ENCODE peak calls at places on chromosomes 5 and 9, in six cellular contexts. One of them, this sample, is unnamed.

GRCh38 chr9:123339666-123340414 is 16.2 kb upstream of the CRB2 start:
- DNase-seq in spleen: no peak
- DNase-seq in psoas muscle: no peak
- DNase-seq in CD8-positive, alpha-beta T cell: peak
- DNase-seq in neural progenitor cell: no peak
- DNase-seq in body of pancreas: no peak
- DNase-seq in this sample: no peak

GRCh38 chr5:97355775-97356174 is 172.7 kb upstream of the RIOK2 start:
- DNase-seq in neural progenitor cell: no peak
- DNase-seq in psoas muscle: no peak
- DNase-seq in CD8-positive, alpha-beta T cell: no peak
- DNase-seq in spleen: no peak
- DNase-seq in body of pancreas: no peak
- DNase-seq in this sample: no peak

GRCh38 chr5:158013939-158014338 is 155.0 kb upstream of the CLINT1 start:
- DNase-seq in psoas muscle: no peak
- DNase-seq in neural progenitor cell: peak
- DNase-seq in CD8-positive, alpha-beta T cell: no peak
- DNase-seq in spleen: no peak
- DNase-seq in body of pancreas: peak
- DNase-seq in this sample: no peak

GRCh38 chr5:55903121-55903701 is 52.1 kb downstream of the IL31RA start:
- DNase-seq in spleen: no peak
- DNase-seq in neural progenitor cell: no peak
- DNase-seq in CD8-positive, alpha-beta T cell: peak
- DNase-seq in psoas muscle: no peak
- DNase-seq in body of pancreas: no peak
- DNase-seq in this sample: no peak

GRCh38 chr9:86202338-86202882 is 57.0 kb downstream of the C9orf153 start:
- DNase-seq in neural progenitor cell: peak
- DNase-seq in psoas muscle: no peak
- DNase-seq in body of pancreas: peak
- DNase-seq in spleen: no peak
- DNase-seq in CD8-positive, alpha-beta T cell: no peak
- DNase-seq in this sample: peak

GRCh38 chr5:64811050-64811640 is 42.4 kb downstream of the CWC27 start:
- DNase-seq in neural progenitor cell: peak
- DNase-seq in CD8-positive, alpha-beta T cell: no peak
- DNase-seq in psoas muscle: no peak
- DNase-seq in spleen: no peak
- DNase-seq in body of pancreas: no peak
- DNase-seq in this sample: peak

GRCh38 chr9:16422114-16422513 is 448.4 kb downstream of the BNC2 start:
- DNase-seq in spleen: no peak
- DNase-seq in body of pancreas: no peak
- DNase-seq in CD8-positive, alpha-beta T cell: no peak
- DNase-seq in psoas muscle: no peak
- DNase-seq in neural progenitor cell: no peak
- DNase-seq in this sample: no peak

GRCh38 chr5:157025093-157025698 is 33.7 kb downstream of the HAVCR1 start:
- DNase-seq in neural progenitor cell: no peak
- DNase-seq in body of pancreas: no peak
- DNase-seq in CD8-positive, alpha-beta T cell: peak
- DNase-seq in psoas muscle: no peak
- DNase-seq in spleen: no peak
- DNase-seq in this sample: no peak

GRCh38 chr5:114174837-114175236 is 187.0 kb upstream of the KCNN2 start:
- DNase-seq in body of pancreas: no peak
- DNase-seq in CD8-positive, alpha-beta T cell: no peak
- DNase-seq in neural progenitor cell: no peak
- DNase-seq in spleen: no peak
- DNase-seq in psoas muscle: no peak
- DNase-seq in this sample: no peak

GRCh38 chr5:181221792-181222629 is 1.1 kb upstream of the TRIM41 start:
- DNase-seq in body of pancreas: peak
- DNase-seq in CD8-positive, alpha-beta T cell: peak
- DNase-seq in spleen: peak
- DNase-seq in neural progenitor cell: peak
- DNase-seq in psoas muscle: peak
- DNase-seq in this sample: peak

GRCh38 chr5:179908528-179908927 is 831 bp upstream of the TBC1D9B start:
- DNase-seq in neural progenitor cell: peak
- DNase-seq in spleen: peak
- DNase-seq in psoas muscle: peak
- DNase-seq in CD8-positive, alpha-beta T cell: no peak
- DNase-seq in body of pancreas: no peak
- DNase-seq in this sample: no peak

GRCh38 chr9:119677811-119678530 is 308.7 kb upstream of the BRINP1 start:
- DNase-seq in neural progenitor cell: no peak
- DNase-seq in spleen: no peak
- DNase-seq in body of pancreas: no peak
- DNase-seq in CD8-positive, alpha-beta T cell: no peak
- DNase-seq in psoas muscle: no peak
- DNase-seq in this sample: no peak

GRCh38 chr9:111231801-111232580 is 98.0 kb downstream of the OR2K2 start:
- DNase-seq in spleen: no peak
- DNase-seq in psoas muscle: no peak
- DNase-seq in neural progenitor cell: peak
- DNase-seq in body of pancreas: no peak
- DNase-seq in CD8-positive, alpha-beta T cell: no peak
- DNase-seq in this sample: no peak

GRCh38 chr5:56003179-56003578 is 8.4 kb upstream of the IL6ST start:
- DNase-seq in spleen: no peak
- DNase-seq in neural progenitor cell: no peak
- DNase-seq in body of pancreas: peak
- DNase-seq in CD8-positive, alpha-beta T cell: no peak
- DNase-seq in psoas muscle: no peak
- DNase-seq in this sample: no peak

GRCh38 chr5:51242453-51242852 is 140.8 kb upstream of the ISL1 start:
- DNase-seq in psoas muscle: no peak
- DNase-seq in neural progenitor cell: no peak
- DNase-seq in spleen: no peak
- DNase-seq in body of pancreas: no peak
- DNase-seq in CD8-positive, alpha-beta T cell: no peak
- DNase-seq in this sample: no peak

GRCh38 chr9:8078641-8079140 is 279.1 kb upstream of the DMAC1 start:
- DNase-seq in spleen: no peak
- DNase-seq in psoas muscle: no peak
- DNase-seq in CD8-positive, alpha-beta T cell: no peak
- DNase-seq in neural progenitor cell: no peak
- DNase-seq in body of pancreas: no peak
- DNase-seq in this sample: no peak

GRCh38 chr5:173204185-173204979 is 30.6 kb downstream of the NKX2-5 start:
- DNase-seq in spleen: no peak
- DNase-seq in psoas muscle: no peak
- DNase-seq in body of pancreas: peak
- DNase-seq in CD8-positive, alpha-beta T cell: no peak
- DNase-seq in neural progenitor cell: no peak
- DNase-seq in this sample: no peak

GRCh38 chr9:27572566-27572917 is 739 bp downstream of the C9orf72 start:
- DNase-seq in body of pancreas: peak
- DNase-seq in spleen: no peak
- DNase-seq in CD8-positive, alpha-beta T cell: peak
- DNase-seq in psoas muscle: no peak
- DNase-seq in neural progenitor cell: peak
- DNase-seq in this sample: no peak

GRCh38 chr9:87663556-87663955 is 62.4 kb upstream of the CTSL start:
- DNase-seq in spleen: no peak
- DNase-seq in CD8-positive, alpha-beta T cell: no peak
- DNase-seq in neural progenitor cell: no peak
- DNase-seq in psoas muscle: no peak
- DNase-seq in body of pancreas: no peak
- DNase-seq in this sample: no peak

GRCh38 chr5:54673523-54674225 is 156.1 kb downstream of the SNX18 start:
- DNase-seq in psoas muscle: peak
- DNase-seq in body of pancreas: no peak
- DNase-seq in CD8-positive, alpha-beta T cell: peak
- DNase-seq in spleen: peak
- DNase-seq in neural progenitor cell: no peak
- DNase-seq in this sample: no peak

GRCh38 chr9:125629451-125629850 is 77.6 kb downstream of the MAPKAP1 start:
- DNase-seq in psoas muscle: no peak
- DNase-seq in spleen: no peak
- DNase-seq in CD8-positive, alpha-beta T cell: no peak
- DNase-seq in body of pancreas: no peak
- DNase-seq in neural progenitor cell: no peak
- DNase-seq in this sample: no peak

GRCh38 chr5:54701179-54701578 is 183.6 kb downstream of the SNX18 start:
- DNase-seq in CD8-positive, alpha-beta T cell: no peak
- DNase-seq in spleen: no peak
- DNase-seq in neural progenitor cell: no peak
- DNase-seq in psoas muscle: no peak
- DNase-seq in body of pancreas: peak
- DNase-seq in this sample: peak

GRCh38 chr9:125631391-125632085 is 75.5 kb downstream of the MAPKAP1 start:
- DNase-seq in spleen: no peak
- DNase-seq in neural progenitor cell: peak
- DNase-seq in psoas muscle: no peak
- DNase-seq in CD8-positive, alpha-beta T cell: peak
- DNase-seq in body of pancreas: no peak
- DNase-seq in this sample: no peak

GRCh38 chr5:32020271-32020670 is 153.8 kb downstream of the GOLPH3 start:
- DNase-seq in CD8-positive, alpha-beta T cell: no peak
- DNase-seq in psoas muscle: no peak
- DNase-seq in body of pancreas: no peak
- DNase-seq in spleen: no peak
- DNase-seq in neural progenitor cell: no peak
- DNase-seq in this sample: no peak

GRCh38 chr9:4973902-4974301 is 11.2 kb upstream of the JAK2 start:
- DNase-seq in body of pancreas: no peak
- DNase-seq in CD8-positive, alpha-beta T cell: no peak
- DNase-seq in spleen: no peak
- DNase-seq in neural progenitor cell: no peak
- DNase-seq in psoas muscle: no peak
- DNase-seq in this sample: no peak

GRCh38 chr9:16869961-16870605 is 387 bp downstream of the BNC2 start:
- DNase-seq in body of pancreas: no peak
- DNase-seq in CD8-positive, alpha-beta T cell: no peak
- DNase-seq in psoas muscle: no peak
- DNase-seq in neural progenitor cell: peak
- DNase-seq in spleen: no peak
- DNase-seq in this sample: no peak

GRCh38 chr5:137747848-137748247 is 6.3 kb downstream of the HNRNPA0 start:
- DNase-seq in body of pancreas: no peak
- DNase-seq in spleen: no peak
- DNase-seq in neural progenitor cell: no peak
- DNase-seq in psoas muscle: no peak
- DNase-seq in CD8-positive, alpha-beta T cell: no peak
- DNase-seq in this sample: no peak

GRCh38 chr9:4490705-4491620 is 695 bp downstream of the SLC1A1 start:
- DNase-seq in neural progenitor cell: peak
- DNase-seq in spleen: no peak
- DNase-seq in psoas muscle: no peak
- DNase-seq in body of pancreas: peak
- DNase-seq in CD8-positive, alpha-beta T cell: no peak
- DNase-seq in this sample: no peak

GRCh38 chr5:98936948-98937715 is 8.3 kb upstream of the CHD1 start:
- DNase-seq in neural progenitor cell: no peak
- DNase-seq in CD8-positive, alpha-beta T cell: no peak
- DNase-seq in spleen: no peak
- DNase-seq in body of pancreas: no peak
- DNase-seq in psoas muscle: no peak
- DNase-seq in this sample: no peak

GRCh38 chr5:170223349-170223748 is 9.4 kb upstream of the C5orf58 start:
- DNase-seq in body of pancreas: no peak
- DNase-seq in spleen: no peak
- DNase-seq in psoas muscle: no peak
- DNase-seq in neural progenitor cell: no peak
- DNase-seq in CD8-positive, alpha-beta T cell: no peak
- DNase-seq in this sample: no peak

GRCh38 chr5:170223906-170224305 is 8.9 kb upstream of the C5orf58 start:
- DNase-seq in spleen: no peak
- DNase-seq in psoas muscle: no peak
- DNase-seq in neural progenitor cell: no peak
- DNase-seq in body of pancreas: no peak
- DNase-seq in CD8-positive, alpha-beta T cell: no peak
- DNase-seq in this sample: no peak

GRCh38 chr5:170226138-170226435 is 6.7 kb upstream of the C5orf58 start:
- DNase-seq in psoas muscle: no peak
- DNase-seq in CD8-positive, alpha-beta T cell: no peak
- DNase-seq in spleen: no peak
- DNase-seq in neural progenitor cell: no peak
- DNase-seq in body of pancreas: no peak
- DNase-seq in this sample: no peak

GRCh38 chr5:170226661-170227060 is 6.1 kb upstream of the C5orf58 start:
- DNase-seq in spleen: no peak
- DNase-seq in CD8-positive, alpha-beta T cell: no peak
- DNase-seq in body of pancreas: no peak
- DNase-seq in neural progenitor cell: no peak
- DNase-seq in psoas muscle: no peak
- DNase-seq in this sample: no peak

GRCh38 chr5:170225326-170226137 is 7.3 kb upstream of the C5orf58 start:
- DNase-seq in body of pancreas: peak
- DNase-seq in psoas muscle: peak
- DNase-seq in CD8-positive, alpha-beta T cell: peak
- DNase-seq in neural progenitor cell: peak
- DNase-seq in spleen: peak
- DNase-seq in this sample: peak
- TF ChIP-seq CTCF in body of pancreas: peak
- TF ChIP-seq CTCF in psoas muscle: peak
- TF ChIP-seq CTCF in CD8-positive, alpha-beta T cell: peak
- TF ChIP-seq CTCF in neural progenitor cell: peak
- TF ChIP-seq CTCF in spleen: peak
- TF ChIP-seq CTCF in this sample: peak

GRCh38 chr5:126641387-126641786 is 40.6 kb downstream of the PHAX start:
- DNase-seq in body of pancreas: no peak
- DNase-seq in spleen: no peak
- DNase-seq in neural progenitor cell: no peak
- DNase-seq in CD8-positive, alpha-beta T cell: no peak
- DNase-seq in psoas muscle: no peak
- DNase-seq in this sample: no peak
- H3K4me3 ChIP-seq in body of pancreas: no peak
- H3K4me3 ChIP-seq in spleen: no peak
- H3K4me3 ChIP-seq in neural progenitor cell: no peak
- H3K4me3 ChIP-seq in CD8-positive, alpha-beta T cell: no peak
- H3K4me3 ChIP-seq in psoas muscle: no peak
- H3K4me3 ChIP-seq in this sample: no peak

GRCh38 chr5:16690243-16690839 is 73.5 kb upstream of the RETREG1 start:
- DNase-seq in body of pancreas: peak
- DNase-seq in psoas muscle: no peak
- DNase-seq in neural progenitor cell: peak
- DNase-seq in spleen: no peak
- DNase-seq in CD8-positive, alpha-beta T cell: no peak
- DNase-seq in this sample: no peak
- TF ChIP-seq CTCF in body of pancreas: peak
- TF ChIP-seq CTCF in psoas muscle: peak
- TF ChIP-seq CTCF in neural progenitor cell: peak
- TF ChIP-seq CTCF in spleen: peak
- TF ChIP-seq CTCF in CD8-positive, alpha-beta T cell: no peak
- TF ChIP-seq CTCF in this sample: peak

DNA sequence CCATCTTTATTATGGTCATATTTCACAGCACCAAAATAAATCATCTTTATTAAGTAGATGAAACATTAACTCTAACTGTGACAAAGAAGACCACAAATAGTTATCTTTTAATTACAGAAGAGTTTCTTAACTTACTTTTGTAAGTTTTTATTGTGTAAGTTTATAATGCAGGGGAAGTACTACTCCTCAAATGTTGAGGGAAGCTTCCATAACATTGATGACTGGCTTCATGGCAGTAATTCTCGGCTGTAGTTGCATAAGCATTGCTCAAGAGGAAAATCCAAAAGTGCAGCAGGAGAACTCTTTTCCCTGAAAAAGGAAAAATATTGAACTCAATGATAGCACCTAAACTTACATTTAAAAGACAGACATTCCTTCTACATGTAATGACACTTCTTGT is 4.6 kb downstream of the TSLP start:
- DNase-seq in spleen: no peak
- DNase-seq in psoas muscle: no peak
- DNase-seq in CD8-positive, alpha-beta T cell: no peak
- DNase-seq in body of pancreas: no peak
- DNase-seq in neural progenitor cell: no peak
- DNase-seq in this sample: peak
- H3K4me3 ChIP-seq in spleen: no peak
- H3K4me3 ChIP-seq in psoas muscle: no peak
- H3K4me3 ChIP-seq in CD8-positive, alpha-beta T cell: no peak
- H3K4me3 ChIP-seq in body of pancreas: no peak
- H3K4me3 ChIP-seq in neural progenitor cell: no peak
- H3K4me3 ChIP-seq in this sample: no peak